ENCODE peak calls at places on chromosomes 12 and 14, in six cellular contexts. Y is psoas muscle, X is choroid plexus epithelial cell, I is progenitor cell of endocrine pancreas, K is GM13976, T is GM10248. S is an unnamed sample.

GRCh38 chr12:52130695-52131094 is 51.2 kb downstream of the SMIM41 start:
- DNase-seq in I (no peak), X (peak; percentile 38), Y (no peak), K (peak; percentile 15), T (peak; percentile 9), S (no peak)

GRCh38 chr12:74043343-74043742 is 494.3 kb upstream of the ATXN7L3B start:
- DNase-seq in K (no peak), Y (no peak), T (no peak), X (peak; percentile 73), I (no peak), S (no peak)

GRCh38 chr14:64841121-64841611 is 38.5 kb downstream of the SPTB start:
- DNase-seq in T (no peak), K (no peak), X (peak; percentile 85), I (no peak), Y (peak; percentile 84), S (no peak)

GRCh38 chr12:54977155-54977554 is 7.4 kb downstream of the TESPA1 start:
- DNase-seq in K (no peak), X (peak; percentile 63), T (no peak), Y (no peak), I (no peak), S (no peak)

GRCh38 chr14:72892103-72892878 is 1.6 kb downstream of the DPF3 start:
- DNase-seq in Y (no peak), X (peak; percentile 58), T (no peak), I (no peak), K (peak; percentile 42), S (no peak)

GRCh38 chr14:99038401-99038800 is 233.6 kb downstream of the BCL11B start:
- DNase-seq in T (no peak), X (no peak), I (no peak), Y (no peak), K (no peak), S (no peak)

GRCh38 chr14:75016815-75017214 is 14.1 kb downstream of the EIF2B2 start:
- DNase-seq in Y (no peak), T (no peak), K (no peak), I (no peak), X (no peak), S (no peak)

GRCh38 chr14:83958359-83958758 is 1571.6 kb upstream of the FLRT2 start:
- DNase-seq in Y (no peak), T (no peak), X (no peak), K (no peak), I (no peak), S (no peak)

GRCh38 chr14:55117816-55118441 is 11.1 kb upstream of the LGALS3 start:
- DNase-seq in I (no peak), X (peak; percentile 60), Y (no peak), T (no peak), K (no peak), S (no peak)

GRCh38 chr14:21780429-21781084 is 106.9 kb upstream of the OR4E1 start:
- DNase-seq in Y (no peak), X (no peak), T (no peak), K (no peak), I (no peak), S (no peak)

GRCh38 chr12:55932546-55932919 is 1.6 kb downstream of the DGKA start:
- DNase-seq in Y (no peak), X (peak; percentile 39), K (peak; percentile 56), I (no peak), T (peak; percentile 35), S (peak; percentile 43)

GRCh38 chr14:100236873-100237272 is 2.1 kb upstream of the YY1 start:
- DNase-seq in X (no peak), T (no peak), I (no peak), K (no peak), Y (no peak), S (no peak)

GRCh38 chr14:80425686-80426085 is 214.4 kb upstream of the DIO2 start:
- DNase-seq in K (no peak), Y (no peak), X (peak; percentile 94), T (no peak), I (no peak), S (no peak)

GRCh38 chr14:91227183-91227628 is 17.3 kb downstream of the GPR68 start:
- DNase-seq in I (no peak), Y (no peak), T (no peak), K (no peak), X (no peak), S (no peak)

GRCh38 chr14:55600784-55601561 is 21.0 kb downstream of the KTN1 start:
- DNase-seq in I (no peak), K (no peak), Y (no peak), T (no peak), X (peak; percentile 63), S (no peak)

GRCh38 chr14:106269451-106270204 is 743.2 kb downstream of the TMEM121 start:
- DNase-seq in I (no peak), Y (no peak), T (no peak), K (no peak), X (no peak), S (no peak)

GRCh38 chr14:93977790-93978581 is 1.6 kb upstream of the ASB2 start:
- DNase-seq in T (peak; percentile 59), Y (peak; percentile 29), I (no peak), X (no peak), K (no peak), S (no peak)

GRCh38 chr14:54814076-54814475 is 88.5 kb downstream of the GCH1 start:
- DNase-seq in I (no peak), K (no peak), T (no peak), Y (no peak), X (no peak), S (no peak)

GRCh38 chr12:84920331-84920730 is 7.7 kb upstream of the SLC6A15 start:
- DNase-seq in T (no peak), X (peak; percentile 59), K (no peak), I (no peak), Y (no peak), S (no peak)

GRCh38 chr14:33432407-33433023 is 493.8 kb downstream of the NPAS3 start:
- DNase-seq in I (no peak), Y (no peak), T (no peak), X (peak; percentile 79), K (no peak), S (no peak)

GRCh38 chr12:110279976-110280783 is 867 bp upstream of the ATP2A2 start:
- DNase-seq in I (peak; percentile 18), T (peak; percentile 50), Y (peak; percentile 73), X (peak; percentile 42), K (peak; percentile 52), S (peak; percentile 39)

GRCh38 chr14:91067186-91067585 is 6.7 kb upstream of the RPS6KA5 start:
- DNase-seq in X (no peak), Y (no peak), K (no peak), T (no peak), I (no peak), S (no peak)

GRCh38 chr14:36394593-36394992 is 74.2 kb upstream of the MBIP start:
- DNase-seq in X (no peak), Y (no peak), T (no peak), I (no peak), K (no peak), S (no peak)

GRCh38 chr12:18496156-18496555 is 234.8 kb downstream of the PIK3C2G start:
- DNase-seq in T (no peak), X (peak; percentile 11), K (no peak), I (no peak), Y (no peak), S (no peak)

DNA sequence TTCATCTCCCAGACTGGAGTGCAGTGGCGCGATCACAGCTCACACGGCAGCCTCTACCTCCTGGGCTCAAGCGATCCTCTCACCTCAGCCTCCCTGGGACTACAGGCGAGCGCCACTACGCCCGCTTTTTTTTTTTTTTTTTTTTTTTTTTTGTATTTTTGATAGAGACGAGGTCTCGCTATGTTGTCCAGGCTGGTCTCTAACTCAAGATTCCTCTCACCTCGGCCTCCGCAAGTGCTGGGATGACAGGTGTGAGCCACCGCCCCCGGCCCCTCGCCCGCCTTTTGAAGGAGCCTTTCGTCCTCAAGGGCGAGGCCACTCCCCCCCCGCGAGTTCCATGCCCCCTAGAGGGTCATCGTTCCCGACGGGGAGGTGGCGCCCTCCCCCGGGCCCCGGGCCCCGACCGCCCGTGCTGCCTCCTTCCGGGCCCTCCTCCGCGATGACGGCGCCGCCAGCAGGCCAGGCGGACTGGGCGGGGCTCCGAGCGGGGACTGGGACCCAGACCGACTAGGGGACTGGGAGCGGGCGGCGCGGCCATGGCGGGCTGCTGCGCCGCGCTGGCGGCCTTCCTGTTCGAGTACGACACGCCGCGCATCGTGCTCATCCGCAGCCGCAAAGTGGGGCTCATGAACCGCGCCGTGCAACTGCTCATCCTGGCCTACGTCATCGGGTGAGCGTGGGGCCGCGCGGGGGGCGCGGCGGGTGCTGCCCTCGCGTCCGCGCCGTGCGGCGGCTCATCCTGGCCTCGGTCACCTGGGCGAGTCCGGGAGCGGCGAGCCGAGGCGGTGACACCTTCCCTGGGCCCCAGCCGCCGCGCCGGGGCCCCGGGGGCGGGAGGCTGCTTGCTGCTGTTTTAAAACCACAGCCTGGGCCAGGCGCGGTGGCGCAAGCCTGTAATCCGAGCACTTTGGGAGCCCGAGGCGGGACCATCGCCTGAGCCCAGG is at the start of gene P2RX4:
- DNase-seq in Y (peak; percentile 89), X (peak; percentile 71), K (peak; percentile 97), T (peak; percentile 96), I (peak; percentile 79), S (peak; percentile 89)
- TF ChIP-seq CTCF in Y (no peak), X (no peak), K (peak; percentile 40), T (peak; percentile 55), I (peak; percentile 45), S (no peak)

GRCh38 chr14:46344327-46344937 is 307.1 kb downstream of the RPL10L start:
- DNase-seq in T (no peak), I (no peak), Y (no peak), K (no peak), X (peak; percentile 28), S (no peak)
- TF ChIP-seq CTCF in T (peak; percentile 50), I (peak; percentile 69), Y (no peak), K (peak; percentile 44), X (peak; percentile 51), S (peak; percentile 23)

DNA sequence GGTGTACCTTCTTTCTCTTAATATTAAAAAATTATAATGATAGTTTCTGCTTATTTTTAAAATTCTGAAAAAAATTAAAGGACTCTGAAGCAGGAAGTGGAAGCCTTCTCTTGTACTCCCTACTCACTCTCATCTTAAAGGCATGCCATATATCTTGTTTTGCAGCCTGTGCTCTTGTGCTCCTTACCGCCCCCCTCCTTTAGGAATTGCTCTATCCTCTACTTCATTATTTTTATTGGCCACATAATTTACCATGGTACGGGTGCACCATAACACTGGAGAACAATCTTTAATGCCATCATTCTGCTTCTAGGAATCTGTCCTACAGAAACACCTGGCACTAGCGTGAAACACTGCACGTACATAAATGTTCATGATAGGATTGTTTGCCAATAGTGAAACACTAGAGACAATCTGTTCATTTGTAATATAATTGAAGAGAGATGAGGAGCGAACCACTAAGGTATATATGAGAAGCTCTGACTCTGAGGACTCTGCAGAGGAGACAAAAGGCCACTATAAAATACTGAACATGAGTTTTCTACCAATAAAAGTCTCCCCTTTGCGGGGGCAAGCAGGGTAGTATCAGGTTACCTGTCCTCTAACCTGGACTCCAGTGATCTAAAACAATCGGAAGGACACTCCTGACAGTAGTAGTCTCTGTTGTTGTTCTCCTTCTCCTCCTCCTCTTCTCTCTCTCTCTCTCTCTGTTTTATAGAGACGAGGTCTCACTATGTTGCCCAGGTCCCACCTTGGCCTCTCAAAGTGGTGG is 6.3 kb upstream of the NYNRIN start:
- DNase-seq in T (no peak), I (no peak), Y (no peak), K (no peak), X (peak; percentile 80), S (no peak)
- TF ChIP-seq CTCF in T (no peak), I (no peak), Y (no peak), K (no peak), X (peak; percentile 47), S (no peak)

DNA sequence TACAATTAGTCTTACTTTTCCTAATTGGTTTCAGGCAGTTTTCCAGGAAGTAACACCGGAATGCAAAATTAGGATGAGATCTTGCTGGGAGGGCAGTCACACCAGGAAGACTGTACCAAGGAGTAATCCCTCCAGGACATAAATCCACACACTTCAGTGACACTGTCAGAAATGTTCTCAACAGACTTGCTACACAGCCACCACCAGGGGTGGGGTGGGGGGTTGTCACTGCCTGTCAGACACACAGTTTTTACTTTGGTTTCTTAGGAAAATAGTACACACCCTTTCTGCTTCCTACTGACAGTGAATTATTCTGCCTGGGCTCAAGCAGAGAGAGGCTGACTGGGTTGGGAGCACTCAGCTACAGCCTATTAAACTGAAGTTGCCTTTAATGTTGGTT is 102.9 kb upstream of the CCDC196 start:
- DNase-seq in T (no peak), K (no peak), Y (no peak), X (no peak), I (no peak), S (no peak)
- TF ChIP-seq CTCF in T (no peak), K (no peak), Y (no peak), X (no peak), I (no peak), S (no peak)

S was measured in upper lobe of left lung.